ENCODE peak calls at places on chromosomes 13 and 19, in eight cellular contexts. Q, Z, A, M, Y, I, H and K are unnamed samples.

GRCh38 chr13:109773276-109773675 is 13.1 kb downstream of the IRS2 start:
- DNase-seq in A (no peak), H (no peak), Z (no peak), I (no peak), Y (no peak), Q (no peak), M (no peak), K (no peak)

GRCh38 chr19:46944918-46945628 is 74.6 kb upstream of the NPAS1 start:
- DNase-seq in M (peak), Q (no peak), I (peak), A (no peak), Y (peak), H (peak), Z (no peak), K (no peak)

GRCh38 chr13:106919638-106920037 is 351.7 kb upstream of the ARGLU1 start:
- DNase-seq in Q (no peak), M (peak), A (no peak), Y (no peak), I (no peak), Z (no peak), H (no peak), K (no peak)

GRCh38 chr19:41882568-41883462 is at the start of gene ARHGEF1:
- DNase-seq in M (no peak), A (no peak), Y (peak), Z (no peak), H (peak), Q (peak), I (no peak), K (peak)

GRCh38 chr13:99264053-99264452 is 5.9 kb upstream of the GPR18 start:
- DNase-seq in A (no peak), M (no peak), Z (no peak), H (no peak), I (no peak), Q (no peak), Y (no peak), K (peak)

GRCh38 chr19:7360393-7360984 is 11.8 kb downstream of the ARHGEF18 start:
- DNase-seq in Q (no peak), Z (no peak), I (no peak), H (no peak), Y (no peak), A (no peak), M (no peak), K (peak)

GRCh38 chr19:48393559-48394330 is at the start of gene GRIN2D:
- DNase-seq in Y (peak), H (no peak), Z (no peak), M (peak), Q (peak), A (no peak), I (no peak), K (no peak)

GRCh38 chr19:15404097-15404779 is 14.6 kb downstream of the AKAP8L start:
- DNase-seq in Z (no peak), I (no peak), Y (no peak), M (no peak), A (no peak), H (no peak), Q (no peak), K (no peak)

GRCh38 chr13:44280461-44280860 is 93.2 kb upstream of the SERP2 start:
- DNase-seq in I (no peak), A (no peak), Z (no peak), M (no peak), Q (no peak), Y (peak), H (no peak), K (no peak)

GRCh38 chr19:46859637-46860124 is 1.1 kb upstream of the ARHGAP35 start:
- DNase-seq in Z (no peak), Y (peak), I (no peak), M (no peak), Q (peak), A (no peak), H (peak), K (no peak)

GRCh38 chr19:7138402-7138801 is 68.9 kb downstream of the ZNF557 start:
- DNase-seq in Q (no peak), Y (no peak), M (no peak), H (no peak), I (no peak), A (no peak), Z (no peak), K (no peak)

GRCh38 chr13:42593719-42594012 is 19.7 kb downstream of the TNFSF11 start:
- DNase-seq in Y (no peak), I (no peak), M (no peak), H (no peak), Z (no peak), A (no peak), Q (no peak), K (no peak)

GRCh38 chr19:3284759-3285646 is 60.5 kb downstream of the CELF5 start:
- DNase-seq in M (peak), I (no peak), Y (no peak), Z (peak), H (no peak), Q (peak), A (peak), K (peak)

GRCh38 chr19:4066176-4066606 is 508 bp downstream of the ZBTB7A start:
- DNase-seq in I (no peak), Z (no peak), H (no peak), Q (peak), Y (no peak), M (no peak), A (no peak), K (no peak)

GRCh38 chr13:113491418-113491883 is 940 bp upstream of the DCUN1D2 start:
- DNase-seq in M (peak), Q (peak), H (no peak), Z (no peak), A (no peak), I (no peak), Y (peak), K (no peak)

GRCh38 chr13:43356566-43356965 is 333.2 kb downstream of the DNAJC15 start:
- DNase-seq in Z (no peak), A (no peak), H (no peak), M (no peak), Q (no peak), I (no peak), Y (peak), K (peak)

GRCh38 chr13:33230178-33230881 is 55.2 kb downstream of the STARD13 start:
- DNase-seq in Q (no peak), I (no peak), H (no peak), A (no peak), Z (no peak), Y (peak), M (no peak), K (no peak)

GRCh38 chr13:110400786-110401533 is 93.9 kb downstream of the COL4A2 start:
- DNase-seq in Y (peak), Q (no peak), H (no peak), I (no peak), M (no peak), A (no peak), Z (no peak), K (no peak)

GRCh38 chr19:52273301-52273700 is 3.9 kb downstream of the ZNF766 start:
- DNase-seq in Q (no peak), H (no peak), Z (no peak), A (no peak), Y (no peak), I (no peak), M (no peak), K (no peak)

GRCh38 chr19:1214862-1215731 is 9.5 kb downstream of the STK11 start:
- DNase-seq in Z (no peak), Q (no peak), A (no peak), Y (no peak), M (no peak), H (no peak), I (peak), K (no peak)

GRCh38 chr19:58547323-58548312 is 3.8 kb downstream of the TRIM28 start:
- DNase-seq in I (no peak), Y (no peak), Z (no peak), M (no peak), A (no peak), Q (no peak), H (no peak), K (no peak)